ENCODE peak calls at places on chromosomes 3 and 15, in nine cellular contexts. K, W, D, H, I, Z, F, G and B are unnamed samples. For H3K9me2 and H3K4me1, the result is how much of the 10 kb centered on the place peaks cover.

GRCh38 chr3:151467069-151467468 is 6.2 kb upstream of the IGSF10 start:
- DNase-seq in K (no peak), W (no peak), D (no peak), H (no peak), I (no peak), Z (no peak), F (peak), G (no peak), B (peak)

GRCh38 chr3:33054100-33055097 is 42.5 kb downstream of the GLB1 start:
- DNase-seq in K (no peak), W (peak), D (no peak), H (no peak), I (no peak), Z (no peak), F (no peak), G (no peak), B (no peak)

GRCh38 chr3:78887029-78887428 is 880.8 kb downstream of the ROBO1 start:
- DNase-seq in K (peak), W (no peak), D (no peak), H (no peak), I (no peak), Z (no peak), F (no peak), G (no peak), B (no peak)

GRCh38 chr3:57025237-57025636 is 35.2 kb upstream of the SPATA12 start:
- DNase-seq in K (no peak), W (no peak), D (no peak), H (no peak), I (no peak), Z (no peak), F (no peak), G (no peak), B (no peak)

GRCh38 chr3:155243512-155243921 is 50.0 kb downstream of the STRIT1 start:
- DNase-seq in K (peak), W (no peak), D (no peak), H (peak), I (no peak), Z (peak), F (no peak), G (no peak), B (no peak)

GRCh38 chr15:67784057-67784781 is 41.1 kb upstream of the SKOR1 start:
- DNase-seq in K (no peak), W (no peak), D (no peak), H (no peak), I (no peak), Z (peak), F (peak), G (no peak), B (peak)

GRCh38 chr3:35393916-35394315 is 245.4 kb upstream of the ARPP21 start:
- DNase-seq in K (no peak), W (peak), D (no peak), H (no peak), I (no peak), Z (no peak), F (no peak), G (peak), B (no peak)

GRCh38 chr15:98703291-98703690 is 55.0 kb downstream of the IGF1R start:
- DNase-seq in K (no peak), W (no peak), D (no peak), H (no peak), I (no peak), Z (no peak), F (no peak), G (no peak), B (no peak)

GRCh38 chr3:194584866-194585265 is 48.4 kb downstream of the TMEM44 start:
- DNase-seq in K (peak), W (no peak), D (no peak), H (peak), I (no peak), Z (no peak), F (no peak), G (no peak), B (peak)

GRCh38 chr3:66253790-66254620 is 33.2 kb downstream of the SLC25A26 start:
- DNase-seq in K (peak), W (no peak), D (peak), H (peak), I (no peak), Z (peak), F (peak), G (peak), B (peak)

GRCh38 chr3:8767667-8768363 is 1.6 kb downstream of the OXTR start:
- DNase-seq in K (peak), W (peak), D (no peak), H (peak), I (peak), Z (no peak), F (no peak), G (peak), B (no peak)

GRCh38 chr15:38701134-38701533 is 136.5 kb upstream of the RASGRP1 start:
- DNase-seq in K (no peak), W (no peak), D (no peak), H (no peak), I (no peak), Z (no peak), F (no peak), G (no peak), B (no peak)

GRCh38 chr15:35289029-35289617 is 204.0 kb upstream of the NANOGP8 start:
- DNase-seq in K (peak), W (peak), D (peak), H (peak), I (no peak), Z (peak), F (peak), G (peak), B (peak)

GRCh38 chr15:27361418-27361817 is 390.4 kb downstream of the GABRG3 start:
- DNase-seq in K (no peak), W (no peak), D (no peak), H (no peak), I (no peak), Z (no peak), F (no peak), G (no peak), B (no peak)

GRCh38 chr15:101322016-101322695 is 27.1 kb upstream of the SNRPA1 start:
- DNase-seq in K (no peak), W (no peak), D (no peak), H (no peak), I (no peak), Z (no peak), F (no peak), G (no peak), B (no peak)

GRCh38 chr3:48303021-48303420 is 30.4 kb downstream of the SPINK8 start:
- DNase-seq in K (no peak), W (no peak), D (no peak), H (no peak), I (no peak), Z (no peak), F (peak), G (no peak), B (no peak)

GRCh38 chr3:48301814-48302194 is 31.7 kb downstream of the SPINK8 start:
- DNase-seq in K (peak), W (peak), D (peak), H (peak), I (peak), Z (peak), F (peak), G (peak), B (peak)

GRCh38 chr3:48305396-48305795 is 28.1 kb downstream of the SPINK8 start:
- DNase-seq in K (no peak), W (no peak), D (no peak), H (peak), I (no peak), Z (no peak), F (no peak), G (no peak), B (no peak)

GRCh38 chr3:48306290-48306689 is 27.2 kb downstream of the SPINK8 start:
- DNase-seq in K (no peak), W (no peak), D (no peak), H (no peak), I (no peak), Z (no peak), F (peak), G (no peak), B (no peak)

GRCh38 chr3:48306860-48307530 is 26.5 kb downstream of the SPINK8 start:
- DNase-seq in K (no peak), W (no peak), D (no peak), H (no peak), I (no peak), Z (no peak), F (peak), G (no peak), B (peak)
- H3K9me2 ChIP-seq in K (under half), W (under half), D (under half), H (under half), I (under half), Z (under half), F (under half), G (under half), B (under half)

DNA sequence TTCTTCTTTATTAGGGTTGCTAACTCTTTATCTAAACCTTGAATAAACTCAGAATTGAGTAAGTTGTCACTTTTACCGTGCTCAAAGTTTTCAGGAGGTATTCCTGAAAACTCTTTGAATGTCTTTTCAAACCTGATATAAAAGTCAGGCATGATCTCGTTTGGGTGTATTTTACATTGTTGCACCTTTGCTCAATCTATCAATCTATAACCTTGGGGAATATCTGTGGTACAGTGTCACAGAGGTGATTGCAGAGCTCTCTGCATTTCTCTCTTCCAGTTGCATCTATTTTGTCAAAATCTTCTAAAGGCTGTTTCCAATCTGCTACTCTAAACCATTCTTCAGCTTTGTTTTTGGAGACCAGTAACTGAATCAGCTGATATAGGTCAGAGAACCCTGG is 35.7 kb upstream of the AP4E1 start:
- DNase-seq in K (no peak), W (no peak), D (no peak), H (no peak), I (no peak), Z (no peak), F (no peak), G (no peak), B (no peak)
- H3K4me1 ChIP-seq in K (under half), W (under half), D (under half), H (under half), I (under half), Z (under half), F (under half), G (under half), B (under half)

GRCh38 chr15:95609096-95609495 is 721.4 kb upstream of the NR2F2 start:
- DNase-seq in K (peak), W (no peak), D (no peak), H (peak), I (no peak), Z (no peak), F (no peak), G (no peak), B (no peak)
- H3K9me2 ChIP-seq in K (under half), W (under half), D (under half), H (under half), I (under half), Z (under half), F (under half), G (under half), B (under half)

GRCh38 chr3:136149569-136150136 is 46.5 kb downstream of the MSL2 start:
- DNase-seq in K (peak), W (no peak), D (no peak), H (peak), I (no peak), Z (no peak), F (no peak), G (no peak), B (no peak)
- H3K4me1 ChIP-seq in K (under half), W (under half), D (under half), H (under half), I (under half), Z (under half), F (under half), G (under half), B (under half)

GRCh38 chr15:82183121-82184031 is 79.2 kb downstream of the EFL1 start:
- DNase-seq in K (peak), W (no peak), D (no peak), H (peak), I (no peak), Z (no peak), F (no peak), G (no peak), B (no peak)
- H3K9me2 ChIP-seq in K (under half), W (under half), D (under half), H (under half), I (under half), Z (under half), F (under half), G (under half), B (under half)

GRCh38 chr3:11567516-11568467 is 75.9 kb downstream of the VGLL4 start:
- DNase-seq in K (peak), W (no peak), D (peak), H (peak), I (peak), Z (no peak), F (no peak), G (no peak), B (no peak)

GRCh38 chr3:11566478-11566877 is 77.2 kb downstream of the VGLL4 start:
- DNase-seq in K (no peak), W (no peak), D (no peak), H (no peak), I (no peak), Z (no peak), F (no peak), G (no peak), B (no peak)

GRCh38 chr3:11565492-11565891 is 78.2 kb downstream of the VGLL4 start:
- DNase-seq in K (no peak), W (no peak), D (no peak), H (no peak), I (no peak), Z (no peak), F (no peak), G (no peak), B (no peak)

GRCh38 chr3:11565932-11566331 is 77.8 kb downstream of the VGLL4 start:
- DNase-seq in K (no peak), W (no peak), D (no peak), H (no peak), I (no peak), Z (no peak), F (no peak), G (no peak), B (no peak)

GRCh38 chr3:11566916-11567315 is 76.8 kb downstream of the VGLL4 start:
- DNase-seq in K (no peak), W (peak), D (no peak), H (no peak), I (no peak), Z (no peak), F (no peak), G (peak), B (no peak)
- H3K4me1 ChIP-seq in K (under half), W (under half), D (under half), H (under half), I (under half), Z (under half), F (under half), G (under half), B (under half)

GRCh38 chr3:124172846-124173245 is 180.9 kb upstream of the ROPN1 start:
- DNase-seq in K (no peak), W (peak), D (no peak), H (peak), I (no peak), Z (no peak), F (no peak), G (no peak), B (no peak)

GRCh38 chr3:124163689-124164088 is 171.8 kb upstream of the ROPN1 start:
- DNase-seq in K (no peak), W (no peak), D (no peak), H (no peak), I (no peak), Z (no peak), F (no peak), G (no peak), B (no peak)

GRCh38 chr3:124172297-124172696 is 180.4 kb upstream of the ROPN1 start:
- DNase-seq in K (no peak), W (no peak), D (no peak), H (no peak), I (no peak), Z (no peak), F (no peak), G (no peak), B (no peak)

GRCh38 chr3:124168271-124168670 is 176.3 kb upstream of the ROPN1 start:
- DNase-seq in K (peak), W (no peak), D (no peak), H (peak), I (no peak), Z (no peak), F (no peak), G (no peak), B (no peak)
- H3K9me2 ChIP-seq in K (under half), W (under half), D (under half), H (under half), I (under half), Z (under half), F (under half), G (under half), B (under half)

GRCh38 chr3:167032267-167032876 is 347.7 kb downstream of the ZBBX start:
- DNase-seq in K (peak), W (peak), D (peak), H (peak), I (peak), Z (peak), F (peak), G (peak), B (peak)
- H3K4me1 ChIP-seq in K (under half), W (under half), D (under half), H (under half), I (under half), Z (under half), F (under half), G (under half), B (under half)